ENCODE peak calls at places on chromosome 3, in four cellular contexts. P, C, G and O are unnamed samples. For H3K4me1, the result is how much of the 10 kb centered on the place peaks cover.

GRCh38 chr3:112128843-112129727 is 4.0 kb downstream of the GCSAM start:
- DNase-seq in G (no peak), P (no peak), C (peak), O (no peak)

GRCh38 chr3:152707314-152707713 is 127.6 kb upstream of the P2RY1 start:
- DNase-seq in C (no peak), G (no peak), P (no peak), O (no peak)

GRCh38 chr3:66498718-66499611 is 1.9 kb downstream of the LRIG1 start:
- DNase-seq in C (no peak), P (no peak), G (no peak), O (peak)

GRCh38 chr3:179149239-179149887 is 1.2 kb downstream of the PIK3CA start:
- DNase-seq in P (peak), C (no peak), G (peak), O (peak)

GRCh38 chr3:50295553-50296166 is 3.4 kb upstream of the IFRD2 start:
- DNase-seq in C (no peak), P (no peak), G (no peak), O (no peak)

GRCh38 chr3:30858894-30859389 is 35.5 kb downstream of the GADL1 start:
- DNase-seq in C (no peak), G (no peak), P (no peak), O (no peak)

GRCh38 chr3:66107855-66108254 is 69.1 kb upstream of the MAGI1 start:
- DNase-seq in G (no peak), C (no peak), P (no peak), O (no peak)

GRCh38 chr3:59885907-59886400 is 836.1 kb upstream of the CFAP20DC start:
- DNase-seq in G (no peak), C (no peak), P (no peak), O (no peak)

GRCh38 chr3:183295211-183295610 is 42.2 kb downstream of the B3GNT5 start:
- DNase-seq in P (peak), C (no peak), G (no peak), O (no peak)

GRCh38 chr3:178536271-178537079 is at the start of gene KCNMB2:
- DNase-seq in C (no peak), P (no peak), G (no peak), O (no peak)

GRCh38 chr3:33581666-33582065 is 136.4 kb downstream of the CLASP2 start:
- DNase-seq in P (no peak), G (no peak), C (no peak), O (no peak)

GRCh38 chr3:55128201-55128870 is 200.5 kb upstream of the LRTM1 start:
- DNase-seq in P (no peak), G (no peak), C (no peak), O (no peak)

GRCh38 chr3:101701696-101702634 is 15.4 kb upstream of the RPL24 start:
- DNase-seq in P (no peak), G (no peak), C (no peak), O (no peak)

GRCh38 chr3:148233403-148233802 is 464.3 kb upstream of the AGTR1 start:
- DNase-seq in P (no peak), C (no peak), G (no peak), O (no peak)

GRCh38 chr3:8741581-8742355 is 8.2 kb downstream of the CAV3 start:
- DNase-seq in P (no peak), G (peak), C (no peak), O (peak)

GRCh38 chr3:115081444-115081843 is 65.6 kb downstream of the ZBTB20 start:
- DNase-seq in G (no peak), C (no peak), P (no peak), O (no peak)

GRCh38 chr3:48301814-48302194 is 31.7 kb downstream of the SPINK8 start:
- DNase-seq in G (peak), P (peak), C (peak), O (peak)

GRCh38 chr3:196947136-196947859 is 5.0 kb upstream of the NCBP2 start:
- DNase-seq in G (peak), P (no peak), C (no peak), O (no peak)

GRCh38 chr3:190155752-190156151 is 35.1 kb upstream of the P3H2 start:
- DNase-seq in C (peak), G (no peak), P (no peak), O (no peak)

GRCh38 chr3:185332026-185332735 is 30.8 kb upstream of the MAP3K13 start:
- DNase-seq in P (no peak), G (no peak), C (no peak), O (no peak)

GRCh38 chr3:161700998-161701397 is 204.4 kb downstream of the OTOL1 start:
- DNase-seq in G (no peak), P (no peak), C (no peak), O (no peak)

GRCh38 chr3:102069211-102069662 is 219.9 kb downstream of the NFKBIZ start:
- DNase-seq in P (no peak), G (no peak), C (peak), O (no peak)

GRCh38 chr3:42712716-42713372 is 10.2 kb upstream of the HHATL start:
- DNase-seq in G (no peak), P (no peak), C (peak), O (no peak)

GRCh38 chr3:9105421-9105820 is 142.1 kb upstream of the RAD18 start:
- DNase-seq in G (no peak), P (no peak), C (no peak), O (no peak)

GRCh38 chr3:177968891-177969290 is 567.3 kb upstream of the KCNMB2 start:
- DNase-seq in P (no peak), G (no peak), C (no peak), O (no peak)

GRCh38 chr3:124767691-124768090 is 37.4 kb downstream of the UMPS start:
- DNase-seq in G (no peak), C (no peak), P (no peak), O (no peak)

GRCh38 chr3:9193633-9194032 is 55.8 kb downstream of the SRGAP3 start:
- DNase-seq in C (no peak), G (no peak), P (no peak), O (no peak)

GRCh38 chr3:12948891-12949711 is 107.7 kb upstream of the RPL32 start:
- DNase-seq in P (no peak), G (no peak), C (no peak), O (no peak)

GRCh38 chr3:48419597-48419996 is 10.3 kb downstream of the PLXNB1 start:
- DNase-seq in G (no peak), P (no peak), C (no peak), O (no peak)

GRCh38 chr3:52121813-52122212 is 32.4 kb downstream of the POC1A start:
- DNase-seq in C (no peak), G (no peak), P (no peak), O (no peak)

GRCh38 chr3:196992461-196993065 is 23.9 kb upstream of the PIGZ start:
- DNase-seq in C (peak), P (no peak), G (no peak), O (no peak)

GRCh38 chr3:78507196-78507984 is 1260.4 kb downstream of the ROBO1 start:
- DNase-seq in P (no peak), C (no peak), G (no peak), O (no peak)

GRCh38 chr3:47414161-47414564 is 33.3 kb downstream of the PTPN23 start:
- DNase-seq in P (no peak), G (no peak), C (no peak), O (no peak)

GRCh38 chr3:111073186-111073585 is 1.6 kb downstream of the NECTIN3 start:
- DNase-seq in C (no peak), G (no peak), P (no peak), O (no peak)

GRCh38 chr3:112126501-112126900 is 6.5 kb downstream of the GCSAM start:
- DNase-seq in G (no peak), C (no peak), P (no peak), O (no peak)

GRCh38 chr3:50586763-50587070 is 17.4 kb downstream of the HEMK1 start:
- DNase-seq in G (no peak), C (no peak), P (no peak), O (no peak)

GRCh38 chr3:194395767-194396527 is 3.1 kb downstream of the GP5 start:
- DNase-seq in C (peak), P (no peak), G (no peak), O (peak)

GRCh38 chr3:86225461-86225860 is 765.5 kb downstream of the VGLL3 start:
- DNase-seq in P (no peak), C (no peak), G (no peak), O (no peak)
- TF ChIP-seq POLR2A in P (no peak), C (no peak), G (no peak), O (no peak)

GRCh38 chr3:14428087-14429067 is 26.0 kb downstream of the SLC6A6 start:
- DNase-seq in C (no peak), G (no peak), P (no peak), O (no peak)

GRCh38 chr3:14429689-14430452 is 27.5 kb downstream of the SLC6A6 start:
- DNase-seq in P (no peak), C (no peak), G (no peak), O (no peak)

GRCh38 chr3:14430706-14431470 is 28.5 kb downstream of the SLC6A6 start:
- DNase-seq in C (no peak), G (no peak), P (no peak), O (no peak)

GRCh38 chr3:14431556-14431927 is 29.1 kb downstream of the SLC6A6 start:
- DNase-seq in C (peak), P (no peak), G (no peak), O (no peak)

DNA sequence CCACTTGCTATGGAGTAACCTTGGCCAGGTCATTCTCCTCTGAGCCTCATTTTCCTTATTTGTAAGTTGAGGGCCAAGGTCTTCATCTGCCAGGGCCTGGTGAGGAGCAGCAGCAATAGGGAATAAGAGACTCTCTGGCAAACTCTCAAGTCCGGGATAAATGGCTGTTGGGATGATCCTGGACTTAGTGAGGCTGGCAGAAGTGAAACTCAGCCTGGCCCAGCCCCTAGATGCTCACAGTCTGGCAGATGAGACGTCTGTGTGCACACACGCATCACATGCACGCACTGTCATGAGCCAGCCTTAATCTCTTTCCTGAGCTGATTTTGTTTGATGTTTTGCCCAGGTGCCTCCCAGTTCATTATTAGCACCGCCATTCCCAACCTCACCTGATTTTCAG is 26.8 kb downstream of the SLC6A6 start:
- DNase-seq in C (peak), P (no peak), G (no peak), O (no peak)
- H3K4me1 ChIP-seq in C (half or more), P (under half), G (half or more), O (under half)

GRCh38 chr3:142542054-142542453 is 36.5 kb downstream of the ATR start:
- DNase-seq in P (no peak), G (no peak), C (no peak), O (no peak)

GRCh38 chr3:142543307-142543706 is 35.2 kb downstream of the ATR start:
- DNase-seq in P (no peak), C (no peak), G (no peak), O (no peak)
- TF ChIP-seq POLR2A in P (no peak), C (no peak), G (no peak), O (no peak)

DNA sequence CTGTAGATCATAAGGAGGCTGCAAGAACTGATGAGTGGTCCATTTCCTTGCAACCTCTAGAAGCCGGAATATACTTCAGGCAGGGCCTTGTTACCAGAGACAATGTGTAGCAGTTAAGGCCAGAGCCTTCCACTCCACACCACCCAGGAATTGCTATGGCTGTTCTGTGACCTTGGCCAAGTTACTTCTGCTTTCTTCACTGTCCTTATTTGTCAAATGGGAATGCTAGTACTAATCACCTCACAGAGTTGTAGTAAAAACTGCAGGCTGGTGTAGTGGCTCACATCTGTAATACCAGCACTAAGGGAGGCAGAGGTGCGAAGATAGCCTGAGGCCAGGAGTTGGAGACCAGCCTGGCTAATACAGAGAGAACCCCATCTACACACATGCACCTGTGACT is 28.7 kb upstream of the RPN1 start:
- DNase-seq in G (no peak), C (no peak), P (no peak), O (no peak)
- H3K4me1 ChIP-seq in G (under half), C (under half), P (under half), O (under half)

DNA sequence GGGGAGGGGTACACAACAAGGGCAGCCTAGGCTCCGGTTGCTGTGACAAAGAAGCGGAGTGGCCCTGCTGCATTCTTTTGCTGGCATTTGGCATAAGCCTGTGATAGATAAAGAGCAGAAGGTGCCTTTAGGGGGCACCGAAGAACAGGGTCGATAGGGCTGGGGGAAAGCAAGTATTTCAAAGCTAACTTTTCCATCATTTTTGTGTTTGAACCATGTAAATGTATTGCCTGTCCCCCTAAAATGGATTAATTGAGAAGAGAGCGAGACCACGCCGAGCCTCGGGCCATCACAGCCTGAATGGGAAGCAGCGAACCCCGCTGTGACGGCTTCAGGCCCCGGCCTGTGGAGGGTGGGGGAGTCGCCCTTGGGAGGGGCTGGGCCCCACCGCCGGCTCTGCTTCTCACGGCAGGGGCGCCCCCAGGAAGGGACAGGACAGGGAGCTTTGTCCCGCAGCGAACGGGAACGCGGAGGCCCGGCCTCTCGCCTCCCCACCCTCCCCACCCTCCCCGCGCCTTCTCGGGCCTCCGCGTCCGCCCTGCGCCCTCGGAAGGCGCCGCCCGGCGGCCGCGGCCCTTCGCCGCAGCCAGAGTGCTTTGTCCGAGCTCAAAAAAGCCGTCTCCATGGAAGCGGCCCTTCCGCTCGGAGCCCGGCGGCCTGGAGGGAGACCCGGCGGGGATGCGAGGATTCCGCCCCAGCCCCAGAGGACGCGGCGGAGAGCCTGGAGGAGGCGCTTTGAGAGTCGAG is 32.4 kb upstream of the ALDH1L1 start:
- DNase-seq in G (peak), C (no peak), P (peak), O (peak)
- TF ChIP-seq POLR2A in G (no peak), C (no peak), P (peak), O (peak)

DNA sequence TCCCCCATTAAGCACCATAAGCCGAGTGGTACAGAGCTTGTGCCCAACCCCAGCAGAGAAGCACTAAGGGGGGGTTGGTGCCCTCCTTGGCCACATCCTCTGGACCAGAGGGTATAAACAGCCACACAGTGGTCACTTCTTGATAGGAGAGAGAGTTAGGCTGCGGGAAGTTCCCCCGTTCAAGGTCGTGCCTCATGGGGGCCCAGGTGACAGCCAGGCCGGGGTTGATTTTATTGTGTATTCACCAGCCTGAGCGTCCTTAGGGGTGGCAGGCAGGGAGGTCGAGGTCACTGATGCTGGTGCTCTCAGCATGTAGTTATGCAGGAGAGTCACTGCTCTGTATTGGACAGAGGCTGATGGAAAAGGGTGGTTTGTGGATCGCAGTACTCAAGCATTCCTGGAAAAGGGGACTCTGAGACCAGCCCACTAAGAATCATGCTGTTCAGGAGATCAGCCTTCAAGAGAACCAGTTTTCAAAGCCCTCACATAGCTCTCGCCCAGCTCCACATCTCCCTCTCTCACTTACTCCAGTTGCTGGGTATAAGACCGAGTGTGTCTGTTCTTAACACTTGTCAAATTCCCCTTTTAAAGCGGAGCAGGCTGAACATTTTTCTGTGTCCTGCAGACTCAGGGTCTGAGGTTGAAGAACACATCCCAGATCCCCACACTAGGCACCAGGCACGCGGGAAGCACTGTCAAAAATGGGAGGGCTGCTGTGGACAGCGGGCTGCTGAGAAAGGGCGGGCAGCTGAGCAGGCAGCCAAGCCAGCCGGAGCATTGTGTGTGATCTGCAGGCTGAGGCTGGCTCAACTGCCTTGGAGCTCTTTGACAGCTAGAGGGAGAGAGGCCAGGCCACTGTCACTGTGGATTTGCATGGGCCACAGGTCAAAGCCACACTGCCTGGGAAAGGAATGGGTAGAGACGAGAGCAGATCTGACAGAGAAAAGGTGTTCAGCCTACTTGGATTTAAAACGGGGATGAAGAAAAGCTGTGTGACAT is 279.3 kb upstream of the LRRFIP2 start:
- DNase-seq in C (peak), G (no peak), P (peak), O (peak)
- H3K4me1 ChIP-seq in C (under half), G (under half), P (under half), O (under half)

GRCh38 chr3:120561251-120562045 is 34.7 kb upstream of the NDUFB4 start:
- DNase-seq in P (peak), C (peak), G (no peak), O (peak)

GRCh38 chr3:120557115-120557514 is 39.0 kb upstream of the NDUFB4 start:
- DNase-seq in G (no peak), P (no peak), C (no peak), O (no peak)

GRCh38 chr3:120558784-120559227 is 37.3 kb upstream of the NDUFB4 start:
- DNase-seq in P (peak), C (peak), G (peak), O (peak)

GRCh38 chr3:120560304-120561250 is 35.6 kb upstream of the NDUFB4 start:
- DNase-seq in G (no peak), P (no peak), C (no peak), O (no peak)

GRCh38 chr3:120559228-120560061 is 36.7 kb upstream of the NDUFB4 start:
- DNase-seq in P (no peak), G (no peak), C (no peak), O (peak)
- TF ChIP-seq POLR2A in P (no peak), G (no peak), C (no peak), O (no peak)

GRCh38 chr3:108085821-108086350 is 4.9 kb downstream of the CD47 start:
- DNase-seq in G (no peak), P (no peak), C (no peak), O (no peak)
- H3K4me1 ChIP-seq in G (under half), P (under half), C (under half), O (under half)

GRCh38 chr3:156816091-156816793 is 9.9 kb upstream of the LEKR1 start:
- DNase-seq in G (no peak), C (peak), P (peak), O (peak)
- TF ChIP-seq POLR2A in G (peak), C (no peak), P (no peak), O (no peak)

DNA sequence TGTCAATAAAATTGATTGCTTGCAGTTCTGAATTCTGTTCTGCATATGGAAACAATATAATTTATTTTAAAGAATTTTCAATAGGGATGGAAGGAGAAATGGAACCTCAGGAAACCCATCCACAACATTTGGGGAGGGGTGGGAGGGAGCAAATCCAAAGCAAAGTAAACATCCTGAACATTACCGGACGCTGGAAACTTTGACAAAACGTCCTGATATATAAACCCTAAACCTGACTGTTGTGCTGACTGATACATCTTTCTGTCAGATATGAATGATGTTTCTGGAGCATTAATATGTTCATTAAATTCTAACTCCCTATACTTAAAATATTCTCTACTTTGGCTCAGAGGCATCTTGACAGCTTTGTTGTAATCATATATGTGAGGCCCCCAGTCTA is 478.9 kb downstream of the FOXP1 start:
- DNase-seq in G (no peak), C (no peak), P (no peak), O (no peak)
- H3K4me1 ChIP-seq in G (half or more), C (under half), P (half or more), O (under half)